ENCODE peak calls at places on chromosomes 12 and 14, in seven cellular contexts. F is lower lobe of right lung; P is CD8-positive, alpha-beta T cell; N is BJ; U is GM12865; M is fibroblast of pulmonary artery; O is coronary artery. J is an unnamed sample.

GRCh38 chr14:39015360-39015961 is 87.6 kb downstream of the SEC23A start:
- DNase-seq in N (no peak), F (no peak), U (peak), P (no peak), M (peak), O (no peak), J (peak)

GRCh38 chr14:69056389-69056788 is 77.3 kb upstream of the ACTN1 start:
- DNase-seq in M (no peak), U (no peak), O (no peak), F (no peak), N (no peak), P (no peak), J (no peak)

GRCh38 chr12:114668151-114668891 is 15.7 kb downstream of the TBX3 start:
- DNase-seq in F (peak), P (no peak), O (no peak), U (peak), N (no peak), M (peak), J (no peak)

GRCh38 chr14:74551903-74552371 is 58.4 kb downstream of the ISCA2 start:
- DNase-seq in P (no peak), F (no peak), N (no peak), M (no peak), O (peak), U (no peak), J (no peak)

GRCh38 chr12:107369679-107370078 is 276.3 kb upstream of the CRY1 start:
- DNase-seq in M (no peak), O (no peak), F (no peak), P (no peak), N (no peak), U (peak), J (no peak)

GRCh38 chr12:119988440-119988787 is 622 bp upstream of the BICDL1 start:
- DNase-seq in F (no peak), N (no peak), U (no peak), M (peak), P (no peak), O (no peak), J (no peak)

GRCh38 chr14:92863281-92863680 is 59.7 kb upstream of the CHGA start:
- DNase-seq in P (no peak), N (no peak), O (no peak), U (no peak), M (no peak), F (no peak), J (no peak)

GRCh38 chr12:126487581-126487980 is 1422.3 kb downstream of the AACS start:
- DNase-seq in M (no peak), O (no peak), N (no peak), P (no peak), F (no peak), U (no peak), J (no peak)

GRCh38 chr14:23727566-23728335 is 91.6 kb downstream of the DHRS2 start:
- DNase-seq in O (no peak), N (no peak), F (no peak), P (no peak), U (peak), M (peak), J (no peak)

GRCh38 chr12:15620726-15621125 is 168.5 kb downstream of the EPS8 start:
- DNase-seq in N (no peak), P (no peak), M (no peak), O (no peak), U (no peak), F (no peak), J (no peak)

GRCh38 chr14:75519394-75519793 is 2.9 kb upstream of the BATF start:
- DNase-seq in M (no peak), O (no peak), N (no peak), P (no peak), F (no peak), U (no peak), J (no peak)

DNA sequence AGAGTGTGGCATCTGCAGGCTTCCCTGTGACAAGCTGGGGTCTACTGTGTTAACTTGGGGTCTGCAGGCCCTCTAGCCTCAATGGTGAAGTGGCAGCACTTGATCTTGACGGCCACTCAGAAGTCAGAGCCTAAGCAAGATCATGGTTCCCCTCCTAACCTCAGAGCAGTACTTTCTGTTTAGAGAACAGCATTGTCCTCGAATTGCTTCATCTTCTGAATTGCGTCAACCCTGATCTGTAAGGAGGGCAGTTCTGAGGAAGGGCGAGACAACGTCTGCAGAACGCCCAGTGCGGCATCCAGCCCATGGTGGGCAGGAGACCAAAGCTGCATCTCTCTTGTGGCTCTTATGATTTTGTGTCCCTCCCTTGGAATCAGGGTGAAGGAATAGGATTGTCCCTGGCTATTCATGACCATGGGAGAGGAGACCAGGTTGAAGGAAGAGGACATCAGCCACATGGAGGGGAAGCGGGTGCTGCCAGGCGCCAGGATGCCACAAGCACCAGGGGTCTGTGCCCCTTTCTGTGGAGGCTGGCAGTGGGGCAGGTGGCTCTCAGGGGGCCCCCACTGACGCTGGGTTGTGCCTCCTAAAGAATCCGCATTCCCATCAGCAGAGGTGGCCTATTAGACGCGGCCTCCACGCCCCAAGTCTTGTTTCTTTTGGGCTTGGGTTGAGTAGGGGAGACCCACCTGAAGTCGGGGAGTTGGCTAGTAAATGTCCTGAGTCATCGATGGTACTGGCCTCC is 2.2 kb downstream of the SERPINA9 start:
- DNase-seq in O (peak), N (no peak), F (no peak), P (no peak), M (no peak), U (no peak), J (no peak)
- H3K4me3 ChIP-seq in O (no peak), N (no peak), F (no peak), P (no peak), M (no peak), U (no peak), J (no peak)

DNA sequence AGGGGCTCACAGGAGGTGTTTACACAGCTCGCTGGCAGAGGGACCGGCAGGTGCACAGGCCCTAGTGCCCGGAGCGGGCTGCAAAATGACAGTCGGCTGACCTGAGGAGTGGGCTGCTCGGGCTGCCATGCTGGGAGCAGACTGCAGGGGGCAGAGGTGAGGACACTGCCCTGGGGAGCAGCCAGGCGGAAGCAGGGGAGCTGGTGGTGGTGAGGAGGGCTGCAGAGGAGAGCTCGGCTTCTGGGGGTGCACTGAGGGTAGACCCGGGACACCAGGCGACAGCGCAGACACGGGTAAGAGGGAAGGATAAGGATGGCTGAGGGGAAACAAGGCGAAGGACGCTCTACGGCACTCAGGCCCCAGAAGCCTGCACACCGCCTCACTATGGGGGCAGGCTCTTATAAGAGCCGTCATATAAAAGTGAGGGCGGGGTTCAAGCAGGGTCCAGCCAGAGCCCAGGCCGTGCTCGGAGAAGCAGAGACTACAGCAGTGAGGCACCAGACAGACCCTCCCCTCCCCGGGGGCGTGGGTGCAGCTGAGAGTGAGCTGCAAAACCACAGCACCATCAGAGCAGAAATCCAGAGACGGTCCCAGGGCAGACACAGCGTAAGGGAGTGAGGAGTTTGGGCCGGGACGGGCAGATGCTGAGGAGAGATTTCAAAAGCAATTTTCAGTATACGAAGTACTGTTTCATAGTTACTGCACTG is 62.5 kb downstream of the CCDC88C start:
- DNase-seq in O (no peak), U (peak), M (no peak), P (no peak), N (no peak), F (peak), J (no peak)
- TF ChIP-seq CTCF in O (no peak), U (peak), M (peak), P (peak), N (peak), F (peak), J (peak)

DNA sequence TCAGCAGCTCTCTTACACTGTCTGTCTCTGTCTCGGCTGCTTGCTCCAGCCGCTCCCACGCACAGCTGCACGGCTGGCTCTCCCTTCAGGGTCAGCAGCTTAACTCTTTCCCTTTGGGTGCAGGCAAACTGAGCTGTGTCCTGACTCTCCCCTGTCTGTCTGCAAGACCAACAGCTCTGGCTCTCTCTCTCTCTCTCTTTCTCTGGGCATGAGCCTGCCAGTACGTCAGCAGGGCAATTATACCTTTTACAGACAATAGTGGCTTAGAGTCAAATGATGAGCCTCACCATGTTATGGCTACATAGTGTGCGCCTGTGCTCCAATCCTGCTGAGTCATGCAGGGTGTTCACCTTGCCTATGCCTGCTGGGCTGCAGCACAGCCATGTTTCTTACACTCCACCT is 120.5 kb upstream of the DDHD1 start:
- DNase-seq in O (no peak), N (no peak), F (no peak), P (no peak), M (peak), U (no peak), J (no peak)
- H3K4me3 ChIP-seq in O (no peak), N (no peak), F (no peak), P (no peak), M (no peak), U (no peak), J (no peak)

GRCh38 chr14:100644383-100644782 is 57.2 kb upstream of the BEGAIN start:
- DNase-seq in F (no peak), U (no peak), M (no peak), O (no peak), P (no peak), N (no peak), J (no peak)

GRCh38 chr14:100640481-100641273 is 53.5 kb upstream of the BEGAIN start:
- DNase-seq in O (no peak), F (no peak), U (peak), P (peak), M (no peak), N (no peak), J (peak)

GRCh38 chr14:100638211-100638855 is 51.1 kb upstream of the BEGAIN start:
- DNase-seq in F (no peak), U (no peak), P (no peak), M (no peak), O (no peak), N (no peak), J (no peak)

GRCh38 chr14:100639280-100639679 is 52.1 kb upstream of the BEGAIN start:
- DNase-seq in M (no peak), P (no peak), N (no peak), F (no peak), O (no peak), U (no peak), J (no peak)

DNA sequence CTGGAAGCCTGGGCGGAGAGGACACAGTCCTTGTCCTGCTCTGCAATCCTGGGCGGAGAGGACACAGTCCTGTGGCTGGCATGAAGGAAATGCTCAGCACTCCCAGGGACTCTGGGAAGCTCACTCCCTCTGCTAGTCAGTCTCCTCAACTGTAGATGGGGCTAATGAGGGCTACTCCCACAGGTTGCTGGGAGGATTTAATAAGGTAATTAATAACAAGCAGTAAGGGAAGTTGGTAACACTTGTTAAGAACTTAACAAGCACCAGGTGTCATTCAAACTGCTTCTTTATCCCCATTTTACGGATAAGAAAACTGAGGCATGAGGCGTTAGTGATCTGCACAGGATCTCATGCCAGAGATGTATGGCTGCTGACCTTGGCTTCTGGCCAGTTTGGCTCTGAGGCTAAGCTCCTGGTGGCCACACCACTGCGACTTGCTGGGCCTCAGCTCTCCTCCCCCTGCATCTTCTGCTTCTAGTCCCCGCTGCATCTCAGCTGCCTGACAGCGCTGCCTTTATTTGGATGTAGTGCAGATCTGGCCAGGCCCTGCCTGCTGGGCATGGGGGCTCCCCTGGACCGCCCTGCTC is 54.1 kb upstream of the BEGAIN start:
- DNase-seq in M (no peak), F (no peak), N (no peak), U (no peak), O (no peak), P (no peak), J (no peak)
- TF ChIP-seq CTCF in M (no peak), F (no peak), N (no peak), U (no peak), O (no peak), P (no peak), J (no peak)